ENCODE peak calls at places on chromosomes 2 and 18, in five cellular contexts. Q is coronary artery, M is AG04450, T is A549, J is upper lobe of left lung. I is an unnamed sample.

GRCh38 chr2:223477318-223477717 is 124.8 kb downstream of the SCG2 start:
- DNase-seq in J (no peak), M (no peak), T (no peak), Q (no peak), I (no peak)

GRCh38 chr18:52339891-52340371 is at the start of gene DCC:
- DNase-seq in T (peak), Q (no peak), M (peak), J (peak), I (peak)

GRCh38 chr18:61606068-61606660 is 272.9 kb downstream of the CDH20 start:
- DNase-seq in J (peak), Q (no peak), M (no peak), T (peak), I (peak)

GRCh38 chr2:59858540-59858939 is 694.9 kb downstream of the BCL11A start:
- DNase-seq in M (no peak), T (no peak), J (no peak), Q (no peak), I (no peak)

GRCh38 chr2:197934926-197935274 is 130.5 kb downstream of the PLCL1 start:
- DNase-seq in Q (no peak), T (no peak), M (no peak), J (no peak), I (no peak)

GRCh38 chr2:204453730-204454167 is 91.5 kb upstream of the PARD3B start:
- DNase-seq in T (peak), J (peak), M (no peak), Q (no peak), I (no peak)

GRCh38 chr2:1561793-1562521 is 148.7 kb downstream of the TPO start:
- DNase-seq in M (no peak), J (no peak), Q (no peak), T (no peak), I (no peak)

GRCh38 chr2:105339414-105339813 is 2.1 kb downstream of the C2orf49 start:
- DNase-seq in T (no peak), M (no peak), Q (no peak), J (no peak), I (no peak)

GRCh38 chr18:5488844-5489243 is 55.0 kb downstream of the EPB41L3 start:
- DNase-seq in Q (no peak), T (no peak), M (no peak), J (no peak), I (no peak)

GRCh38 chr18:49023281-49023937 is 72.6 kb upstream of the SMAD7 start:
- DNase-seq in J (no peak), Q (peak), T (no peak), M (no peak), I (no peak)

GRCh38 chr18:7011142-7011541 is 106.5 kb downstream of the LAMA1 start:
- DNase-seq in M (no peak), Q (no peak), T (no peak), J (no peak), I (no peak)

GRCh38 chr2:39902103-39902502 is 123.0 kb upstream of the THUMPD2 start:
- DNase-seq in M (peak), Q (no peak), J (no peak), T (no peak), I (no peak)

GRCh38 chr2:172968061-172968469 is 107.6 kb upstream of the MAP3K20 start:
- DNase-seq in Q (peak), T (no peak), M (peak), J (no peak), I (no peak)

GRCh38 chr2:219228026-219228744 is 1.3 kb downstream of the ATG9A start:
- DNase-seq in Q (no peak), M (no peak), J (no peak), T (no peak), I (no peak)

GRCh38 chr2:189613077-189613636 is 32.6 kb upstream of the SLC40A1 start:
- DNase-seq in M (peak), Q (no peak), T (peak), J (peak), I (no peak)

GRCh38 chr18:37294951-37295350 is 270.6 kb downstream of the CELF4 start:
- DNase-seq in J (no peak), M (no peak), T (peak), Q (no peak), I (no peak)

GRCh38 chr2:55865095-55865835 is 58.3 kb downstream of the EFEMP1 start:
- DNase-seq in Q (no peak), T (peak), M (no peak), J (no peak), I (no peak)

GRCh38 chr2:150626934-150627336 is 139.5 kb upstream of the RND3 start:
- DNase-seq in J (no peak), T (no peak), Q (no peak), M (no peak), I (no peak)

GRCh38 chr2:195018462-195018861 is 638.6 kb upstream of the SLC39A10 start:
- DNase-seq in J (no peak), Q (no peak), M (no peak), T (no peak), I (no peak)

GRCh38 chr2:112680666-112681101 is 34.9 kb downstream of the SLC20A1 start:
- DNase-seq in M (no peak), J (no peak), T (no peak), Q (no peak), I (no peak)

GRCh38 chr2:20025065-20025786 is 12.8 kb upstream of the MATN3 start:
- DNase-seq in J (no peak), Q (no peak), T (no peak), M (no peak), I (no peak)

GRCh38 chr2:3443685-3444084 is 64.2 kb downstream of the TRAPPC12 start:
- DNase-seq in T (peak), Q (no peak), J (no peak), M (no peak), I (no peak)

GRCh38 chr2:191836853-191837769 is 9.8 kb downstream of the CAVIN2 start:
- DNase-seq in T (no peak), J (peak), M (no peak), Q (no peak), I (no peak)

GRCh38 chr2:218074031-218074430 is 5.0 kb downstream of the RUFY4 start:
- DNase-seq in Q (no peak), J (peak), T (peak), M (no peak), I (no peak)

GRCh38 chr18:59202258-59202820 is 17.6 kb upstream of the GRP start:
- DNase-seq in Q (no peak), M (no peak), T (no peak), J (no peak), I (no peak)

GRCh38 chr2:163877316-163877715 is 141.5 kb upstream of the FIGN start:
- DNase-seq in Q (no peak), J (no peak), M (no peak), T (no peak), I (no peak)

GRCh38 chr2:137770161-137770560 is 194.1 kb upstream of the HNMT start:
- DNase-seq in J (no peak), T (no peak), M (no peak), Q (no peak), I (no peak)

GRCh38 chr2:113757059-113757657 is 716 bp upstream of the SLC35F5 start:
- DNase-seq in J (no peak), T (no peak), M (no peak), Q (no peak), I (no peak)

GRCh38 chr2:53475320-53475719 is 292.3 kb upstream of the CHAC2 start:
- DNase-seq in T (peak), Q (no peak), M (no peak), J (no peak), I (peak)

GRCh38 chr18:13184396-13184795 is 34.2 kb upstream of the LDLRAD4 start:
- DNase-seq in T (no peak), M (no peak), J (no peak), Q (no peak), I (no peak)

GRCh38 chr18:28690100-28690499 is 513.2 kb upstream of the CDH2 start:
- DNase-seq in Q (no peak), J (no peak), T (no peak), M (no peak), I (no peak)

GRCh38 chr2:241617431-241618154 is 19.4 kb downstream of the THAP4 start:
- DNase-seq in Q (no peak), J (peak), T (no peak), M (no peak), I (no peak)

GRCh38 chr2:56127013-56127772 is 56.6 kb upstream of the CCDC85A start:
- DNase-seq in M (no peak), T (no peak), Q (no peak), J (no peak), I (no peak)

GRCh38 chr18:79546781-79547272 is 132.8 kb upstream of the CTDP1 start:
- DNase-seq in Q (no peak), J (no peak), M (no peak), T (no peak), I (no peak)

GRCh38 chr2:73292906-73293533 is 328 bp downstream of the EGR4 start:
- DNase-seq in T (peak), M (no peak), J (no peak), Q (no peak), I (no peak)

GRCh38 chr18:70354771-70355170 is 65.9 kb downstream of the SOCS6 start:
- DNase-seq in T (no peak), Q (no peak), J (no peak), M (no peak), I (no peak)

GRCh38 chr18:70355620-70356385 is 67.0 kb downstream of the SOCS6 start:
- DNase-seq in Q (no peak), M (no peak), J (no peak), T (no peak), I (no peak)

GRCh38 chr18:70363861-70364260 is 75.0 kb downstream of the SOCS6 start:
- DNase-seq in Q (no peak), T (peak), M (no peak), J (no peak), I (peak)

GRCh38 chr18:70362258-70362657 is 73.4 kb downstream of the SOCS6 start:
- DNase-seq in Q (no peak), M (no peak), T (no peak), J (no peak), I (no peak)

GRCh38 chr18:70359071-70359470 is 70.2 kb downstream of the SOCS6 start:
- DNase-seq in Q (no peak), T (peak), J (no peak), M (no peak), I (no peak)
- TF ChIP-seq CTCF in Q (no peak), T (no peak), J (no peak), M (no peak), I (no peak)

DNA sequence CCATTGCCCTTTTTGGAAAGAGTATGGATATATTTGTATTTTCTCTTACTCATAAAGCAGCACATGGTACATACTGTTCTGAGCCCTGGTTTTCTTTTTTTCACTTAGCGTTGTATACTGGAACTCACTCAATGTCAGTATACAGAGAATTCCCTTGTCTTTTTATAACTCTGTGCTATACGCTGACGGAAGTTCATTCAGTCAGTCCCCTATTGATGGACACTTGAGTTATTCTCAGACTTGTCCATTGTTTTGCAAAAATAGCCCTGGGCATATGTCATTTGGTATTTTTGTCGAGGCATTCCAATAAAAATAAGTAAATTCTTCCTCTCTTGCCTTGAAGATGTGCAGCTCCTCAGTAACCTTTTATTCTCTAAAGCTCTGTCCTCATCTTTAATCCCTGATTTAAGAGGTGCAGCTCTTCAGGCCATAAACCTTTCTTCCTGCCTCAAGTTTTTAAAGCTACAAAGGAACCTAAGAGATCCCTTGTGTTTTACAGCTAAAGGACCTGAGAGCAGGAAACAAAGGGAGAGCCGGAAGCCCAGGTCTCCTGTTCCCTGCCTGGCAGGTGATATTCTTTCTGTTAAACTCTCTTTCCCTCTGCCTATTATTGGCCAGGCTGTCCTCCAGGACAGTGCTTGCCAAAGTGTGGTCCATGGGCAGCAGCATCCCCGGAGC is 157.8 kb downstream of the NEDD4L start:
- DNase-seq in Q (no peak), M (no peak), T (no peak), J (no peak), I (no peak)
- H3K27ac ChIP-seq in Q (no peak), M (no peak), T (no peak), J (peak), I (no peak)

DNA sequence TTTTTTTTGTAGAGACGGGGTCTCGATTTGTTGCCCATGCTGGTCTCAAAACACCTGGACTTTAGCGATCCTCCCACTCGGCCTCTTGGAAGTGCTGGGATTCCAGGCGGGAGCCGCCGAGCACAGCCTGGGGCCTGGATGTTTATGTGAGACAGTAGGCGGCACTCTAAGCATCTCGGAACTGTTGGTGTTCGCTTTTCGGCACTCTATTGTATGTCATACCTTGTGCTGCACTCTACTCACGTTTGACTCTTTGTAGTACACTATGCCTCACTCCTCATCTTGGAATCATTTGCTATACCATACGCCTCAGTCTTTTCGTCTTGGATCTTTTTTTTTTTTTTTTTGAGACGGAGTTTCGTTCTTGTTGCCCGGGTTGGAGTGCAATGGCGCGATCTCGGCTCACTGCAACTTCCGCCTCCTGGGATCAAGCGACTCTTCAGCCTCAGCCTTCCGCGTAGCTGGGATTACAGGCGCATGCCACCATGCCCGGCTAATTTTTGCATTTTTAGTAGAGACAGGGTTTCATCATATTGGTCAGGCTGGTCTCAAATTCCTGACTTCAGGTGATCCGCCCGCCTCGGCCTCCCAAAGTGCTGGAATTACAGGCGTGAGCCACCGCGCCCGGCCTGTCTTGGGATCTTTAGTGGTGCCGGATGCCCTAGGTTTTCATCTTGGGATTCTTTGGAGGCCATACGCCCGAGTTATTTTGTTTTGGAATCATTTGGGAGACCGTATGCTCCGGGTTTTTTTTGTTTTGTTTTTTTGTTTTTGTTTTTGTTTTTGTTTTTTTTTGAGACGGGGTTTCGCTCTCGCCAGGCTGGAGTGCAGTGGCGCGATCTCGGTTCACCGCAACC is 24.2 kb upstream of the ZDBF2 start:
- DNase-seq in J (no peak), T (peak), Q (no peak), M (no peak), I (no peak)
- TF ChIP-seq CTCF in J (no peak), T (peak), Q (no peak), M (no peak), I (no peak)

GRCh38 chr2:127862228-127862627 is 4.3 kb upstream of the POLR2D start:
- DNase-seq in T (no peak), Q (no peak), M (no peak), J (no peak), I (no peak)
- H3K27ac ChIP-seq in T (no peak), Q (no peak), M (no peak), J (no peak), I (peak)

GRCh38 chr2:144582651-144583361 is 62.9 kb upstream of the ZEB2 start:
- DNase-seq in T (no peak), Q (no peak), M (no peak), J (no peak), I (no peak)

GRCh38 chr2:144592500-144593256 is 72.8 kb upstream of the ZEB2 start:
- DNase-seq in T (no peak), M (no peak), Q (no peak), J (no peak), I (no peak)

GRCh38 chr2:144583362-144583692 is 63.4 kb upstream of the ZEB2 start:
- DNase-seq in T (no peak), Q (no peak), M (no peak), J (no peak), I (no peak)

GRCh38 chr2:144583741-144584453 is 64.0 kb upstream of the ZEB2 start:
- DNase-seq in M (peak), T (peak), Q (no peak), J (no peak), I (peak)

DNA sequence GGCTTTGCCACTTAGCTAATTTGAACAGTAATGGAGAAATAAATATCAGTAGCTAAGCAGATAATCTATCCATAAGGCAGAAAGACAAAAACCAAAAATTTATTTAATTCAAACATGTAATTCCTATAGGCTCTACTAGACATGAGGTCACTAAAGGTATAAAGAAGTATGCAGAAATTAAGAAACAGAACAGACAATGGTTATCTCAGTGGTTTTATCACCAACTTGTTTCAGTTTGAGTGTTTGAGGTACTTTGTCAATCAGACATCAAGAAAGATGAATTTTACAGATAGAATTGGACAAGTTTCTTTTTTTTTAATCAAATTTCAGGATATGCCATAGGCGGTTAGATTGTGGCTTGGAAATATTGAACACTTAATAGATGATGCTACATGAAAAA is 67.4 kb upstream of the ZEB2 start:
- DNase-seq in M (no peak), Q (no peak), T (no peak), J (no peak), I (no peak)
- TF ChIP-seq CTCF in M (no peak), Q (no peak), T (no peak), J (no peak), I (no peak)

GRCh38 chr2:231996797-231997555 is 35.5 kb downstream of the DIS3L2 start:
- DNase-seq in T (no peak), M (no peak), Q (no peak), J (no peak), I (no peak)
- H3K27ac ChIP-seq in T (no peak), M (no peak), Q (no peak), J (no peak), I (no peak)

GRCh38 chr2:216131175-216131926 is 22.2 kb downstream of the XRCC5 start:
- DNase-seq in J (no peak), Q (no peak), T (no peak), M (no peak), I (no peak)

GRCh38 chr2:216126943-216127342 is 17.8 kb downstream of the XRCC5 start:
- DNase-seq in T (no peak), Q (no peak), M (no peak), J (no peak), I (no peak)

GRCh38 chr2:216133392-216133791 is 24.2 kb downstream of the XRCC5 start:
- DNase-seq in M (no peak), J (no peak), Q (no peak), T (no peak), I (no peak)

GRCh38 chr2:216132585-216132984 is 23.4 kb downstream of the XRCC5 start:
- DNase-seq in Q (no peak), T (no peak), J (no peak), M (no peak), I (no peak)

DNA sequence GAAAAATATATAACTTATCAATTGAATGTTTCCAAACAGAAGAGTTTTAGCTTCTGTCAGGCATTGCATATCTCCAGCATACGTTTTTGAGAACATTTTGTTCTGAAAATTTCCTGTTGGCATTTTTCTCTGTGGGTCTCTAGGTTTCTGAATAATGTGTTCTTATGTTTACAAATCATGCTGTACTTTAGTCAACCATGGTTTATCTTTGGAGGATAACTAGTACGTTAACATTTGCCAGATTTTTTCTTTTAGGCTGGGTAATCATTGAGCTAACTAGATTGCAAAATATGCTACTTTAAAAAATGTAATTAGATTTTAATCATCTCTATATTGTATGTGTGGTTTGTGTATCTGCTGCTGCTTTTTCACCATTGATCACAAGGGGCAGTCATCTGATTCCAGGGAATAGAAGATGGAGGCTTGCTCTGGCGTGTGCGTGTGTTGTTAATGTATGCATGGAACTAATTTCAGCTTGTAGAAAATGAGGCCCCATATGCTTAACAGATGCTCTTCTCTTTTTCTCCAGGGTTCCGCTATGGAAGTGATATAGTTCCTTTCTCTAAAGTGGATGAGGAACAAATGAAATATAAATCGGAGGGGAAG is 21.3 kb downstream of the XRCC5 start:
- DNase-seq in T (no peak), Q (no peak), M (no peak), J (no peak), I (no peak)
- TF ChIP-seq CTCF in T (no peak), Q (no peak), M (peak), J (no peak), I (no peak)